ENCODE peak calls at places on chromosomes 3 and 15, in nine cellular contexts. One of them, this sample, is unnamed.

GRCh38 chr3:49173792-49174170 is 2.4 kb downstream of the KLHDC8B start:
- DNase-seq in fibroblast of mammary gland: no peak
- DNase-seq in AG09309: no peak
- DNase-seq in prostate gland: no peak
- DNase-seq in cardiac fibroblast: peak
- DNase-seq in mammary epithelial cell: no peak
- DNase-seq in GM12864: no peak
- DNase-seq in transverse colon: no peak
- DNase-seq in endodermal cell: no peak
- DNase-seq in this sample: no peak

GRCh38 chr15:45664451-45664850 is 29.6 kb downstream of the SQOR start:
- DNase-seq in mammary epithelial cell: no peak
- DNase-seq in fibroblast of mammary gland: peak
- DNase-seq in transverse colon: no peak
- DNase-seq in endodermal cell: peak
- DNase-seq in GM12864: no peak
- DNase-seq in prostate gland: no peak
- DNase-seq in cardiac fibroblast: no peak
- DNase-seq in AG09309: no peak
- DNase-seq in this sample: no peak

GRCh38 chr15:60928987-60929386 is 300.1 kb downstream of the RORA start:
- DNase-seq in fibroblast of mammary gland: no peak
- DNase-seq in transverse colon: no peak
- DNase-seq in prostate gland: no peak
- DNase-seq in endodermal cell: no peak
- DNase-seq in mammary epithelial cell: no peak
- DNase-seq in cardiac fibroblast: no peak
- DNase-seq in AG09309: no peak
- DNase-seq in GM12864: no peak
- DNase-seq in this sample: no peak

GRCh38 chr3:58084788-58085543 is 76.7 kb downstream of the FLNB start:
- DNase-seq in transverse colon: no peak
- DNase-seq in prostate gland: no peak
- DNase-seq in mammary epithelial cell: no peak
- DNase-seq in GM12864: peak
- DNase-seq in cardiac fibroblast: no peak
- DNase-seq in fibroblast of mammary gland: no peak
- DNase-seq in AG09309: no peak
- DNase-seq in endodermal cell: no peak
- DNase-seq in this sample: no peak

GRCh38 chr3:165195226-165195625 is 958 bp downstream of the SLITRK3 start:
- DNase-seq in AG09309: no peak
- DNase-seq in fibroblast of mammary gland: no peak
- DNase-seq in GM12864: no peak
- DNase-seq in mammary epithelial cell: no peak
- DNase-seq in cardiac fibroblast: no peak
- DNase-seq in transverse colon: no peak
- DNase-seq in endodermal cell: peak
- DNase-seq in prostate gland: no peak
- DNase-seq in this sample: no peak

GRCh38 chr15:101193063-101193712 is 58.7 kb downstream of the CHSY1 start:
- DNase-seq in AG09309: no peak
- DNase-seq in prostate gland: peak
- DNase-seq in fibroblast of mammary gland: peak
- DNase-seq in mammary epithelial cell: no peak
- DNase-seq in transverse colon: no peak
- DNase-seq in endodermal cell: peak
- DNase-seq in cardiac fibroblast: peak
- DNase-seq in GM12864: no peak
- DNase-seq in this sample: no peak

GRCh38 chr3:69739204-69740102 is at the start of gene MITF:
- DNase-seq in fibroblast of mammary gland: peak
- DNase-seq in GM12864: peak
- DNase-seq in prostate gland: peak
- DNase-seq in endodermal cell: peak
- DNase-seq in AG09309: peak
- DNase-seq in mammary epithelial cell: peak
- DNase-seq in transverse colon: peak
- DNase-seq in cardiac fibroblast: peak
- DNase-seq in this sample: no peak

GRCh38 chr3:53594276-53594675 is 99.9 kb downstream of the CACNA1D start:
- DNase-seq in endodermal cell: no peak
- DNase-seq in AG09309: no peak
- DNase-seq in transverse colon: no peak
- DNase-seq in fibroblast of mammary gland: no peak
- DNase-seq in prostate gland: no peak
- DNase-seq in cardiac fibroblast: no peak
- DNase-seq in mammary epithelial cell: no peak
- DNase-seq in GM12864: no peak
- DNase-seq in this sample: no peak

GRCh38 chr15:61499371-61499770 is 270.3 kb upstream of the RORA start:
- DNase-seq in AG09309: no peak
- DNase-seq in mammary epithelial cell: no peak
- DNase-seq in endodermal cell: no peak
- DNase-seq in fibroblast of mammary gland: no peak
- DNase-seq in cardiac fibroblast: peak
- DNase-seq in prostate gland: no peak
- DNase-seq in GM12864: no peak
- DNase-seq in transverse colon: no peak
- DNase-seq in this sample: no peak

GRCh38 chr3:180421711-180422110 is 180.3 kb upstream of the TTC14 start:
- DNase-seq in GM12864: no peak
- DNase-seq in AG09309: no peak
- DNase-seq in mammary epithelial cell: no peak
- DNase-seq in endodermal cell: no peak
- DNase-seq in prostate gland: no peak
- DNase-seq in transverse colon: no peak
- DNase-seq in cardiac fibroblast: peak
- DNase-seq in fibroblast of mammary gland: peak
- DNase-seq in this sample: no peak

GRCh38 chr15:63439536-63440264 is 58.1 kb upstream of the CA12 start:
- DNase-seq in GM12864: no peak
- DNase-seq in prostate gland: no peak
- DNase-seq in AG09309: no peak
- DNase-seq in transverse colon: no peak
- DNase-seq in endodermal cell: no peak
- DNase-seq in fibroblast of mammary gland: peak
- DNase-seq in mammary epithelial cell: no peak
- DNase-seq in cardiac fibroblast: no peak
- DNase-seq in this sample: no peak

GRCh38 chr3:31919528-31919927 is 61.5 kb downstream of the OSBPL10 start:
- DNase-seq in fibroblast of mammary gland: no peak
- DNase-seq in prostate gland: no peak
- DNase-seq in endodermal cell: no peak
- DNase-seq in GM12864: no peak
- DNase-seq in transverse colon: no peak
- DNase-seq in AG09309: no peak
- DNase-seq in cardiac fibroblast: no peak
- DNase-seq in mammary epithelial cell: no peak
- DNase-seq in this sample: no peak

GRCh38 chr3:31920310-31920709 is 60.8 kb downstream of the OSBPL10 start:
- DNase-seq in cardiac fibroblast: no peak
- DNase-seq in AG09309: no peak
- DNase-seq in GM12864: no peak
- DNase-seq in fibroblast of mammary gland: no peak
- DNase-seq in prostate gland: no peak
- DNase-seq in transverse colon: no peak
- DNase-seq in endodermal cell: no peak
- DNase-seq in mammary epithelial cell: no peak
- DNase-seq in this sample: no peak

GRCh38 chr3:31918179-31919165 is 62.6 kb downstream of the OSBPL10 start:
- DNase-seq in cardiac fibroblast: peak
- DNase-seq in fibroblast of mammary gland: peak
- DNase-seq in endodermal cell: no peak
- DNase-seq in transverse colon: no peak
- DNase-seq in AG09309: no peak
- DNase-seq in GM12864: peak
- DNase-seq in prostate gland: no peak
- DNase-seq in mammary epithelial cell: no peak
- DNase-seq in this sample: no peak

GRCh38 chr3:31921833-31922232 is 59.2 kb downstream of the OSBPL10 start:
- DNase-seq in AG09309: no peak
- DNase-seq in fibroblast of mammary gland: no peak
- DNase-seq in transverse colon: no peak
- DNase-seq in mammary epithelial cell: no peak
- DNase-seq in cardiac fibroblast: no peak
- DNase-seq in prostate gland: no peak
- DNase-seq in GM12864: no peak
- DNase-seq in endodermal cell: no peak
- DNase-seq in this sample: no peak

GRCh38 chr3:31917303-31917903 is 63.7 kb downstream of the OSBPL10 start:
- DNase-seq in transverse colon: no peak
- DNase-seq in endodermal cell: no peak
- DNase-seq in fibroblast of mammary gland: peak
- DNase-seq in cardiac fibroblast: peak
- DNase-seq in GM12864: peak
- DNase-seq in prostate gland: no peak
- DNase-seq in mammary epithelial cell: no peak
- DNase-seq in AG09309: no peak
- DNase-seq in this sample: no peak
- H3K4me3 ChIP-seq in transverse colon: peak
- H3K4me3 ChIP-seq in endodermal cell: peak
- H3K4me3 ChIP-seq in fibroblast of mammary gland: no peak
- H3K4me3 ChIP-seq in cardiac fibroblast: no peak
- H3K4me3 ChIP-seq in GM12864: peak
- H3K4me3 ChIP-seq in prostate gland: no peak
- H3K4me3 ChIP-seq in mammary epithelial cell: no peak
- H3K4me3 ChIP-seq in AG09309: no peak
- H3K4me3 ChIP-seq in this sample: peak

GRCh38 chr15:88447206-88447605 is 20.0 kb downstream of the MRPL46 start:
- DNase-seq in fibroblast of mammary gland: no peak
- DNase-seq in prostate gland: no peak
- DNase-seq in GM12864: no peak
- DNase-seq in endodermal cell: no peak
- DNase-seq in cardiac fibroblast: no peak
- DNase-seq in AG09309: no peak
- DNase-seq in transverse colon: no peak
- DNase-seq in mammary epithelial cell: no peak
- DNase-seq in this sample: no peak
- TF ChIP-seq CTCF in fibroblast of mammary gland: no peak
- TF ChIP-seq CTCF in prostate gland: no peak
- TF ChIP-seq CTCF in GM12864: no peak
- TF ChIP-seq CTCF in endodermal cell: no peak
- TF ChIP-seq CTCF in cardiac fibroblast: no peak
- TF ChIP-seq CTCF in AG09309: peak
- TF ChIP-seq CTCF in transverse colon: no peak
- TF ChIP-seq CTCF in mammary epithelial cell: no peak
- TF ChIP-seq CTCF in this sample: peak

GRCh38 chr15:72782274-72782992 is 1.1 kb downstream of the ADPGK start:
- DNase-seq in mammary epithelial cell: no peak
- DNase-seq in endodermal cell: no peak
- DNase-seq in fibroblast of mammary gland: peak
- DNase-seq in prostate gland: no peak
- DNase-seq in GM12864: no peak
- DNase-seq in transverse colon: no peak
- DNase-seq in cardiac fibroblast: peak
- DNase-seq in AG09309: no peak
- DNase-seq in this sample: no peak

GRCh38 chr15:72784233-72784876 is 797 bp upstream of the ADPGK start:
- DNase-seq in AG09309: peak
- DNase-seq in fibroblast of mammary gland: peak
- DNase-seq in transverse colon: no peak
- DNase-seq in endodermal cell: no peak
- DNase-seq in cardiac fibroblast: peak
- DNase-seq in mammary epithelial cell: peak
- DNase-seq in GM12864: peak
- DNase-seq in prostate gland: peak
- DNase-seq in this sample: peak

GRCh38 chr15:72783563-72784232 is at the start of gene ADPGK:
- DNase-seq in transverse colon: peak
- DNase-seq in endodermal cell: peak
- DNase-seq in prostate gland: peak
- DNase-seq in fibroblast of mammary gland: peak
- DNase-seq in cardiac fibroblast: peak
- DNase-seq in GM12864: peak
- DNase-seq in mammary epithelial cell: peak
- DNase-seq in AG09309: peak
- DNase-seq in this sample: peak

GRCh38 chr15:72782993-72783562 is 480 bp downstream of the ADPGK start:
- DNase-seq in fibroblast of mammary gland: peak
- DNase-seq in cardiac fibroblast: peak
- DNase-seq in GM12864: peak
- DNase-seq in mammary epithelial cell: peak
- DNase-seq in transverse colon: peak
- DNase-seq in AG09309: no peak
- DNase-seq in endodermal cell: peak
- DNase-seq in prostate gland: peak
- DNase-seq in this sample: no peak

GRCh38 chr15:72781621-72782020 is 1.9 kb downstream of the ADPGK start:
- DNase-seq in cardiac fibroblast: no peak
- DNase-seq in prostate gland: no peak
- DNase-seq in GM12864: no peak
- DNase-seq in fibroblast of mammary gland: no peak
- DNase-seq in mammary epithelial cell: no peak
- DNase-seq in transverse colon: no peak
- DNase-seq in AG09309: no peak
- DNase-seq in endodermal cell: no peak
- DNase-seq in this sample: no peak
- H3K4me3 ChIP-seq in cardiac fibroblast: no peak
- H3K4me3 ChIP-seq in prostate gland: no peak
- H3K4me3 ChIP-seq in GM12864: no peak
- H3K4me3 ChIP-seq in fibroblast of mammary gland: no peak
- H3K4me3 ChIP-seq in mammary epithelial cell: no peak
- H3K4me3 ChIP-seq in transverse colon: no peak
- H3K4me3 ChIP-seq in AG09309: no peak
- H3K4me3 ChIP-seq in endodermal cell: peak
- H3K4me3 ChIP-seq in this sample: no peak

GRCh38 chr3:85667744-85668143 is 709.0 kb downstream of the CADM2 start:
- DNase-seq in AG09309: no peak
- DNase-seq in cardiac fibroblast: no peak
- DNase-seq in transverse colon: no peak
- DNase-seq in GM12864: no peak
- DNase-seq in fibroblast of mammary gland: no peak
- DNase-seq in mammary epithelial cell: no peak
- DNase-seq in endodermal cell: no peak
- DNase-seq in prostate gland: no peak
- DNase-seq in this sample: no peak
- TF ChIP-seq CTCF in AG09309: no peak
- TF ChIP-seq CTCF in cardiac fibroblast: no peak
- TF ChIP-seq CTCF in transverse colon: no peak
- TF ChIP-seq CTCF in GM12864: no peak
- TF ChIP-seq CTCF in fibroblast of mammary gland: no peak
- TF ChIP-seq CTCF in mammary epithelial cell: no peak
- TF ChIP-seq CTCF in endodermal cell: no peak
- TF ChIP-seq CTCF in prostate gland: no peak
- TF ChIP-seq CTCF in this sample: no peak

GRCh38 chr15:80152896-80153876 is at the start of gene FAH:
- DNase-seq in GM12864: peak
- DNase-seq in endodermal cell: peak
- DNase-seq in fibroblast of mammary gland: peak
- DNase-seq in mammary epithelial cell: peak
- DNase-seq in transverse colon: peak
- DNase-seq in AG09309: no peak
- DNase-seq in cardiac fibroblast: no peak
- DNase-seq in prostate gland: no peak
- DNase-seq in this sample: no peak
- H3K4me3 ChIP-seq in GM12864: peak
- H3K4me3 ChIP-seq in endodermal cell: peak
- H3K4me3 ChIP-seq in fibroblast of mammary gland: peak
- H3K4me3 ChIP-seq in mammary epithelial cell: peak
- H3K4me3 ChIP-seq in transverse colon: peak
- H3K4me3 ChIP-seq in AG09309: peak
- H3K4me3 ChIP-seq in cardiac fibroblast: peak
- H3K4me3 ChIP-seq in prostate gland: peak
- H3K4me3 ChIP-seq in this sample: peak

GRCh38 chr3:52388933-52389332 is 56.0 kb downstream of the SEMA3G start:
- DNase-seq in fibroblast of mammary gland: no peak
- DNase-seq in transverse colon: no peak
- DNase-seq in GM12864: no peak
- DNase-seq in cardiac fibroblast: no peak
- DNase-seq in endodermal cell: no peak
- DNase-seq in AG09309: no peak
- DNase-seq in prostate gland: no peak
- DNase-seq in mammary epithelial cell: no peak
- DNase-seq in this sample: no peak
- TF ChIP-seq CTCF in fibroblast of mammary gland: no peak
- TF ChIP-seq CTCF in transverse colon: no peak
- TF ChIP-seq CTCF in GM12864: no peak
- TF ChIP-seq CTCF in cardiac fibroblast: no peak
- TF ChIP-seq CTCF in endodermal cell: no peak
- TF ChIP-seq CTCF in AG09309: peak
- TF ChIP-seq CTCF in prostate gland: no peak
- TF ChIP-seq CTCF in mammary epithelial cell: no peak
- TF ChIP-seq CTCF in this sample: peak